ENCODE peak calls at places on chromosomes 11 and 22, in five cellular contexts. Z is nephron progenitor cell, P is ureter, I is pancreas, M is BE2C. V is an unnamed sample.

GRCh38 chr11:69474736-69475135 is 6.7 kb upstream of the LINC01488 start:
- DNase-seq in Z (no peak), P (no peak), I (no peak), M (no peak), V (no peak)

GRCh38 chr22:31122532-31123291 is at the start of gene INPP5J:
- DNase-seq in Z (peak), P (no peak), I (peak), M (peak), V (peak)

GRCh38 chr22:46463435-46464227 is 73.8 kb downstream of the CELSR1 start:
- DNase-seq in Z (no peak), P (no peak), I (no peak), M (no peak), V (no peak)

GRCh38 chr11:43197357-43197756 is 114.4 kb upstream of the API5 start:
- DNase-seq in Z (peak), P (no peak), I (no peak), M (no peak), V (no peak)

GRCh38 chr11:94379619-94380018 is 21.6 kb downstream of the GPR83 start:
- DNase-seq in Z (no peak), P (no peak), I (no peak), M (no peak), V (no peak)

GRCh38 chr11:133713406-133713805 is 131.9 kb downstream of the SPATA19 start:
- DNase-seq in Z (no peak), P (no peak), I (no peak), M (no peak), V (no peak)

GRCh38 chr11:26837154-26837553 is 115.3 kb upstream of the SLC5A12 start:
- DNase-seq in Z (no peak), P (no peak), I (no peak), M (no peak), V (no peak)

GRCh38 chr11:83007909-83008580 is 63.7 kb downstream of the RAB30 start:
- DNase-seq in Z (peak), P (peak), I (peak), M (peak), V (peak)

GRCh38 chr11:107655607-107656006 is 56.2 kb downstream of the SLN start:
- DNase-seq in Z (no peak), P (no peak), I (no peak), M (no peak), V (no peak)

GRCh38 chr11:95291946-95292345 is 60.9 kb upstream of the SESN3 start:
- DNase-seq in Z (no peak), P (peak), I (no peak), M (no peak), V (no peak)

GRCh38 chr11:115612331-115612730 is 108.1 kb upstream of the CADM1 start:
- DNase-seq in Z (no peak), P (no peak), I (no peak), M (no peak), V (peak)

GRCh38 chr22:32325416-32325801 is 32.3 kb upstream of the RFPL3 start:
- DNase-seq in Z (no peak), P (peak), I (peak), M (peak), V (no peak)

GRCh38 chr22:23128269-23129108 is 13.3 kb downstream of the RSPH14 start:
- DNase-seq in Z (peak), P (peak), I (peak), M (peak), V (peak)

GRCh38 chr22:19598054-19598855 is 74.0 kb upstream of the CLDN5 start:
- DNase-seq in Z (no peak), P (no peak), I (no peak), M (no peak), V (no peak)

V was measured in ELF-1.